ENCODE peak calls at places on chromosomes 7 and 10, in four cellular contexts. V is heart left ventricle, R is lower lobe of right lung, C is aorta. O is an unnamed sample.

GRCh38 chr10:84706875-84707274 is 378.5 kb downstream of the CCSER2 start:
- DNase-seq in V (no peak), R (no peak), C (no peak), O (no peak)

GRCh38 chr7:20816389-20816959 is 29.8 kb upstream of the SP8 start:
- DNase-seq in V (no peak), R (no peak), C (no peak), O (no peak)

GRCh38 chr7:135930565-135931423 is 46.4 kb downstream of the MTPN start:
- DNase-seq in V (no peak), R (no peak), C (no peak), O (no peak)

GRCh38 chr7:136726460-136726859 is 142.0 kb upstream of the CHRM2 start:
- DNase-seq in V (no peak), R (no peak), C (no peak), O (no peak)

GRCh38 chr7:157610671-157611295 is 274.0 kb downstream of the DNAJB6 start:
- DNase-seq in V (no peak), R (no peak), C (no peak), O (no peak)

GRCh38 chr7:112266595-112267270 is 60.2 kb downstream of the ZNF277 start:
- DNase-seq in V (no peak), R (no peak), C (no peak), O (no peak)

GRCh38 chr10:5873515-5873995 is 16.1 kb downstream of the ANKRD16 start:
- DNase-seq in V (peak; percentile 36), R (no peak), C (no peak), O (peak; percentile 50)

GRCh38 chr10:94608530-94608929 is 62.9 kb downstream of the HELLS start:
- DNase-seq in V (no peak), R (no peak), C (no peak), O (no peak)

GRCh38 chr7:76259124-76260086 is 43.1 kb upstream of the HSPB1 start:
- DNase-seq in V (no peak), R (no peak), C (no peak), O (no peak)

GRCh38 chr7:150323682-150324365 is 479 bp upstream of the ACTR3C start:
- DNase-seq in V (no peak), R (no peak), C (no peak), O (peak; percentile 39)

GRCh38 chr7:159118623-159119022 is 26.0 kb downstream of the VIPR2 start:
- DNase-seq in V (no peak), R (no peak), C (peak; percentile 35), O (no peak)

GRCh38 chr10:12572281-12572680 is 222.9 kb downstream of the CAMK1D start:
- DNase-seq in V (no peak), R (no peak), C (no peak), O (no peak)

GRCh38 chr7:132764762-132765161 is 188.5 kb upstream of the PLXNA4 start:
- DNase-seq in V (no peak), R (no peak), C (no peak), O (no peak)

GRCh38 chr7:14821757-14822480 is 80.6 kb downstream of the DGKB start:
- DNase-seq in V (no peak), R (no peak), C (no peak), O (no peak)

GRCh38 chr10:133130602-133131001 is 29.4 kb upstream of the KNDC1 start:
- DNase-seq in V (no peak), R (peak; percentile 11), C (peak; percentile 7), O (no peak)

GRCh38 chr7:16129431-16130126 is 291.8 kb downstream of the CRPPA start:
- DNase-seq in V (no peak), R (no peak), C (no peak), O (no peak)

O was measured in NCI-H2227 treated with DMSO at 0.1 percent for 48 hours.